ENCODE peak calls at places on chromosomes 13 and 19, in six cellular contexts. N is HL-60, C is K562, Q is H1, T is GM12878, L is HepG2. E is an unnamed sample.

GRCh38 chr19:43534811-43535761 is 2.1 kb downstream of the ZNF575 start:
- DNase-seq in C (peak; percentile 33), Q (peak; percentile 76), N (no peak), T (no peak), L (peak; percentile 35), E (peak; percentile 60)

GRCh38 chr13:20391597-20392452 is 133.8 kb downstream of the CRYL1 start:
- DNase-seq in C (no peak), L (no peak), T (no peak), N (no peak), Q (no peak), E (peak; percentile 47)

GRCh38 chr13:74661851-74662250 is 527.6 kb upstream of the KLF12 start:
- DNase-seq in C (no peak), Q (no peak), N (no peak), T (no peak), L (no peak), E (no peak)

GRCh38 chr13:66835040-66835628 is 395.0 kb downstream of the PCDH9 start:
- DNase-seq in T (no peak), C (peak; percentile 8), L (peak; percentile 24), Q (no peak), N (no peak), E (peak; percentile 66)

GRCh38 chr13:33193428-33193974 is 92.1 kb downstream of the STARD13 start:
- DNase-seq in C (no peak), N (no peak), Q (no peak), L (no peak), T (no peak), E (peak; percentile 56)

GRCh38 chr13:76799696-76800095 is 86.5 kb downstream of the KCTD12 start:
- DNase-seq in T (no peak), Q (no peak), L (no peak), N (no peak), C (no peak), E (no peak)

GRCh38 chr13:97142452-97142851 is 79.7 kb upstream of the MBNL2 start:
- DNase-seq in L (peak; percentile 30), N (no peak), C (peak; percentile 19), Q (no peak), T (no peak), E (no peak)

GRCh38 chr19:5801796-5802616 is 2.9 kb upstream of the NRTN start:
- DNase-seq in L (no peak), T (no peak), Q (no peak), N (no peak), C (peak; percentile 76), E (peak; percentile 66)

GRCh38 chr19:35901055-35901644 is 810 bp upstream of the NFKBID start:
- DNase-seq in N (no peak), Q (no peak), C (no peak), L (no peak), T (no peak), E (no peak)

GRCh38 chr13:85828094-85828684 is 29.0 kb upstream of the SLITRK6 start:
- DNase-seq in L (peak; percentile 6), C (no peak), N (no peak), Q (no peak), T (no peak), E (peak; percentile 6)

GRCh38 chr13:19927117-19927734 is 31.3 kb upstream of the ZMYM2 start:
- DNase-seq in Q (no peak), N (no peak), T (no peak), C (no peak), L (peak; percentile 21), E (no peak)

GRCh38 chr13:114213980-114214379 is 20.7 kb upstream of the CDC16 start:
- DNase-seq in C (no peak), Q (no peak), T (no peak), L (no peak), N (no peak), E (no peak)

GRCh38 chr19:18223860-18224524 is 2.2 kb downstream of the PDE4C start:
- DNase-seq in C (peak; percentile 93), L (peak; percentile 63), Q (no peak), T (no peak), N (no peak), E (peak; percentile 89)

GRCh38 chr19:41897181-41897580 is 14.2 kb downstream of the ARHGEF1 start:
- DNase-seq in C (peak; percentile 59), L (no peak), N (no peak), Q (no peak), T (no peak), E (no peak)

GRCh38 chr19:13861392-13861713 is 15.6 kb upstream of the NANOS3 start:
- DNase-seq in L (no peak), C (no peak), N (no peak), Q (no peak), T (no peak), E (peak; percentile 25)

GRCh38 chr19:17049711-17050280 is 23.2 kb upstream of the CPAMD8 start:
- DNase-seq in N (no peak), Q (no peak), T (no peak), L (no peak), C (no peak), E (no peak)

GRCh38 chr19:10001899-10002298 is 8.4 kb downstream of the COL5A3 start:
- DNase-seq in L (peak; percentile 63), N (no peak), T (no peak), C (peak; percentile 54), Q (no peak), E (no peak)

GRCh38 chr19:58277748-58278147 is 1.0 kb upstream of the ZNF8 start:
- DNase-seq in L (no peak), Q (no peak), C (no peak), T (no peak), N (no peak), E (no peak)

GRCh38 chr13:109785141-109785891 is 1.1 kb downstream of the IRS2 start:
- DNase-seq in N (no peak), T (no peak), Q (no peak), C (no peak), L (no peak), E (peak; percentile 47)

DNA sequence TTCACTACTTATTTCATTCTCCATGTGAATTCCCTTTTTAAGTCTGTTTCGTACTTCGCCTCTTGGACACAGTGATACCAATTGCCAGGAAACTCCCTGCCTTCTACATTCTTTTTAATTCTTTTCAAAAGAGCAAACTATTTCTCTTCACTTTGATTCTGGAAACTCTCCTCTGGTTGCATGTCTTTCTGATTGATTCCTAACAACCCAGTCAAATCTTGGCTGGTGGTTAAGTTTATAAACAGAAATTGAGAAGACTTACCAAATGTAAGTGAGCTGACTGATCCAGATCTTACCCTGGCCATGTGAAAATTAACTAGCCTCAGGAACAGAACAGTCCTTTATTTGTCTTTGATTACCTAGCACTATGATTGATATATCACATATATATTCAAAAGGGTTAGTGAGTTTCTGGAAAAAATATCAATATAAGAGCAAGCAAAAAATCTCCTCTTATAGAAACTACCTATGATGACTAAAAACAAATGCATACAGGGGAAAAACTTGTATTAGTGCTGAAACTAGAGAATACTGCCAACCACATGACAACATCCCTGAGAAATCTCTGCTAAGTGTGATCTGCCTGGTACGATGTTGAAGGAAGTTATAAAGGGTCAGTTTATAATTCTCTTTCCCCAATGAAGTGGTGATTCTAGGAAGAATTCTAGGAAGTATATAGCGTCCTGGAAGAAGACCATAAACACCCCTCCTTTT is 152.6 kb upstream of the HTR2A start:
- DNase-seq in C (no peak), Q (no peak), N (no peak), L (no peak), T (no peak), E (no peak)
- TF ChIP-seq GABPA in C (no peak), Q (no peak), N (no peak), L (no peak), T (no peak), E (no peak)

GRCh38 chr13:80037505-80037888 is 303.4 kb downstream of the SPRY2 start:
- DNase-seq in C (no peak), T (no peak), L (no peak), Q (no peak), N (no peak), E (no peak)

GRCh38 chr13:80040977-80041310 is 300.0 kb downstream of the SPRY2 start:
- DNase-seq in C (no peak), N (no peak), T (no peak), Q (no peak), L (no peak), E (no peak)

GRCh38 chr13:80038371-80038770 is 302.6 kb downstream of the SPRY2 start:
- DNase-seq in N (no peak), L (no peak), C (no peak), Q (no peak), T (no peak), E (no peak)

GRCh38 chr13:80039000-80039399 is 301.9 kb downstream of the SPRY2 start:
- DNase-seq in C (no peak), Q (no peak), T (no peak), N (no peak), L (no peak), E (no peak)

DNA sequence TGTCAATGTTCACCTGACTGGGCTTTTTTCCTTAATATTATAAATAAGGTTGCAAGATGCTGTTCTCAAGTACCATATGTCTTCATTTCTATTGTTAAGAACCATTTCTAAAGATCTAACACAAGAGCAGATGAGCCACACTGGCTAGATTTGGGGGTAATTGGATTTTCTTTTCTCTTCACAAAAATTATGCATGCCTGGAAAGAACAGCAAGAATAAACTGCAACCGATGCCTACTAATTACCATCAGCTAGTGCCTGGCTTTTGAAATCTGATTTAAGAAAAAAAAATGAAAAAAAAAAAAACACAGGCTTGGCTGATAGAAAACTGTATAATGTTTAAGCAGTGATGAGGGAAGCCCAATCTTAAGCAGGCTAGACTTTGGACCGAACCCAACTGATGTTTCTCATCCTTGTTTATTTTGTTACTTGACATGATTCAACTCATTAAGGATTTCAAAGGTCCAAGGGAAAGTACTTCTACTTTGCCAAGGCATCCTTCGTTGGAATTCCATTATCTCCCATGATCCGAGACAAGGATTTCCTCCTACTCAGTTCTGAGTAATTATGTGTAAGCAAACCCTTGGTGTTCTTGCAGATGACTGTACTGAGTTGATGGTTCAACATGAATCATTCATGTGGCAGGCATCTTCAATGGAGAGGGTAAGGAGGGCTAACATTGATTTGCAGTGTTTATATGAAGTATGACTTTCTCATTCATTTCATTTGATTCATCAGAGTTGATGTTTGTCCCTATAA is 300.5 kb downstream of the SPRY2 start:
- DNase-seq in Q (no peak), T (no peak), N (no peak), L (no peak), C (no peak), E (no peak)
- TF ChIP-seq GABPA in Q (no peak), T (no peak), N (no peak), L (no peak), C (no peak), E (peak; percentile 36)

DNA sequence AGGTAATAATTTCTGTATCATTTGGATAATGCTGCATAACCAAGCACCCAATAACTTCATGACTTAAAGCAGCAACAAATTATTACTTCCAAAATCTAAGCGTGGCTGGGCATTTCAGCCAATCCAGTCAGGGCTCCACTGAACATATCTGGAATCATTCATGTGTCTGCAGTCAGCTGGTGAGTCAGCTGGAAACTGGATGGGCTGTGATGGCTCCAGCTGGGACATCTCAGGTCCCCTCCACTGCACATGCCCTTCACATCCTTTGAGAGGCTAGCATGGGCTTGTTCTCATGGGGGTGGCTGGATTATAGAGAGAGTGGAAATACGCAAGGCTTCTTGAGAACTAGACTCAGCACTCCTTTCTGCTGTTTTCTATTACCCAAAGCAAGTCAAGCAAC is 961.9 kb downstream of the DIAPH3 start:
- DNase-seq in T (no peak), N (no peak), C (no peak), Q (no peak), L (no peak), E (no peak)
- TF ChIP-seq GABPA in T (no peak), N (no peak), C (no peak), Q (no peak), L (no peak), E (no peak)

DNA sequence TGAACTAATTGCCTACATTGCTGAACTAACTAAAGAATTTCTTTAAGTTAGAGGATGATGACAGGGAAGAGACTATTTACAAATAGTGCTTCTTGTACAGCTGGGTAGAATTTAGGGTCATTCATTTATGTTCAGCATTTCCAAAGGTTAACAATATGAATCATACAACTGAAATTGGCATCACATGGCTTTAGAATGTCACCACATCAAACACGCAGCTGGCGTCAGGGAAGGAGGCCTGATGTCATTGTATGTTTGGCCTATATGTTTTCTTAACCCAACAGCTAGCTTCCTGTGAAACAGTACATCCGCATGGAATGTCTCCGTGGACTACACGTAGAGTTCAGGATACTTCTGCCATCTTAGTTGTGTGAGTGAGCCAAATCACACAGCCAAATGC is 99.0 kb upstream of the TNFSF11 start:
- DNase-seq in T (no peak), Q (no peak), C (no peak), L (no peak), N (no peak), E (no peak)
- TF ChIP-seq GABPA in T (no peak), Q (no peak), C (no peak), L (no peak), N (no peak), E (no peak)

E was measured in SK-N-SH.